ENCODE peak calls at places on chromosome 20, in five cellular contexts. Q is HepG2, T is GM12878, S is H1, Z is K562. N is an unnamed sample.

GRCh38 chr20:44714701-44715494 is at the start of gene CCN5:
- DNase-seq in Q (peak; percentile 68), T (no peak), S (no peak), Z (peak; percentile 30), N (no peak)

GRCh38 chr20:7971536-7972285 is 31.5 kb upstream of the HAO1 start:
- DNase-seq in Q (no peak), T (no peak), S (no peak), Z (no peak), N (no peak)

GRCh38 chr20:45433316-45433715 is 17.4 kb downstream of the PIGT start:
- DNase-seq in Q (no peak), T (no peak), S (no peak), Z (no peak), N (peak; percentile 60)

GRCh38 chr20:5480824-5481600 is 164.3 kb upstream of the PROKR2 start:
- DNase-seq in Q (no peak), T (no peak), S (no peak), Z (no peak), N (no peak)

GRCh38 chr20:62313021-62313420 is 10.2 kb downstream of the ADRM1 start:
- DNase-seq in Q (no peak), T (no peak), S (no peak), Z (no peak), N (no peak)

GRCh38 chr20:11468880-11469279 is 448.8 kb upstream of the BTBD3 start:
- DNase-seq in Q (no peak), T (no peak), S (no peak), Z (no peak), N (no peak)

GRCh38 chr20:19256085-19256484 is 43.6 kb downstream of the SLC24A3 start:
- DNase-seq in Q (no peak), T (no peak), S (no peak), Z (no peak), N (no peak)

GRCh38 chr20:19695081-19695480 is 63.0 kb upstream of the RIN2 start:
- DNase-seq in Q (no peak), T (no peak), S (no peak), Z (no peak), N (no peak)

GRCh38 chr20:36585410-36586125 is 12.2 kb downstream of the TGIF2 start:
- DNase-seq in Q (no peak), T (no peak), S (peak; percentile 68), Z (peak; percentile 7), N (peak; percentile 97)

GRCh38 chr20:17612287-17612974 is 42.6 kb downstream of the DSTN start:
- DNase-seq in Q (peak; percentile 39), T (no peak), S (no peak), Z (no peak), N (peak; percentile 21)

GRCh38 chr20:47725248-47725973 is 59.9 kb downstream of the SULF2 start:
- DNase-seq in Q (peak; percentile 98), T (peak; percentile 63), S (peak; percentile 70), Z (peak; percentile 88), N (peak; percentile 90)

GRCh38 chr20:44422083-44422482 is 53.6 kb upstream of the TTPAL start:
- DNase-seq in Q (no peak), T (no peak), S (no peak), Z (no peak), N (no peak)

GRCh38 chr20:36601546-36601945 is 4.0 kb upstream of the RAB5IF start:
- DNase-seq in Q (no peak), T (no peak), S (no peak), Z (no peak), N (no peak)

GRCh38 chr20:1711826-1712601 is 54.4 kb upstream of the SIRPG start:
- DNase-seq in Q (no peak), T (no peak), S (no peak), Z (no peak), N (no peak)

GRCh38 chr20:60691966-60692615 is 560.0 kb upstream of the CDH4 start:
- DNase-seq in Q (no peak), T (no peak), S (no peak), Z (no peak), N (no peak)

GRCh38 chr20:49676581-49677291 is 36.9 kb downstream of the B4GALT5 start:
- DNase-seq in Q (peak; percentile 50), T (peak; percentile 82), S (no peak), Z (peak; percentile 37), N (no peak)

GRCh38 chr20:44187763-44188709 is 1.0 kb upstream of the JPH2 start:
- DNase-seq in Q (no peak), T (no peak), S (no peak), Z (no peak), N (no peak)

GRCh38 chr20:48639899-48640298 is 187.9 kb downstream of the PREX1 start:
- DNase-seq in Q (no peak), T (no peak), S (no peak), Z (no peak), N (no peak)

GRCh38 chr20:46965477-46965876 is 70.8 kb downstream of the EYA2 start:
- DNase-seq in Q (no peak), T (no peak), S (no peak), Z (no peak), N (no peak)

GRCh38 chr20:39453890-39454289 is 491.7 kb downstream of the DHX35 start:
- DNase-seq in Q (no peak), T (no peak), S (no peak), Z (no peak), N (no peak)

GRCh38 chr20:58420798-58421496 is 31.9 kb downstream of the VAPB start:
- DNase-seq in Q (no peak), T (no peak), S (no peak), Z (no peak), N (no peak)

GRCh38 chr20:59095140-59095539 is 52.6 kb upstream of the PRELID3B start:
- DNase-seq in Q (no peak), T (no peak), S (no peak), Z (no peak), N (no peak)

GRCh38 chr20:61210862-61211261 is 41.2 kb upstream of the CDH4 start:
- DNase-seq in Q (no peak), T (no peak), S (no peak), Z (no peak), N (no peak)

GRCh38 chr20:20710847-20711315 is 1.6 kb downstream of the RALGAPA2 start:
- DNase-seq in Q (peak; percentile 90), T (no peak), S (no peak), Z (no peak), N (no peak)

GRCh38 chr20:60999256-60999655 is 252.8 kb upstream of the CDH4 start:
- DNase-seq in Q (no peak), T (no peak), S (no peak), Z (no peak), N (no peak)

GRCh38 chr20:58511364-58511763 is 3.8 kb downstream of the APCDD1L start:
- DNase-seq in Q (no peak), T (no peak), S (no peak), Z (no peak), N (no peak)

GRCh38 chr20:1894951-1895673 is at the start of gene SIRPA:
- DNase-seq in Q (no peak), T (no peak), S (no peak), Z (peak; percentile 32), N (peak; percentile 57)

GRCh38 chr20:18004389-18005031 is 35.7 kb downstream of the MGME1 start:
- DNase-seq in Q (peak; percentile 59), T (no peak), S (no peak), Z (no peak), N (no peak)

GRCh38 chr20:50339196-50339901 is 148.7 kb downstream of the CEBPB start:
- DNase-seq in Q (no peak), T (no peak), S (no peak), Z (no peak), N (no peak)

GRCh38 chr20:60078351-60079250 is 120.4 kb downstream of the CDH26 start:
- DNase-seq in Q (no peak), T (no peak), S (no peak), Z (no peak), N (no peak)

GRCh38 chr20:43853174-43853803 is 61.4 kb upstream of the TOX2 start:
- DNase-seq in Q (no peak), T (no peak), S (no peak), Z (no peak), N (no peak)

GRCh38 chr20:45866454-45866853 is 9.0 kb downstream of the ZSWIM3 start:
- DNase-seq in Q (no peak), T (no peak), S (no peak), Z (no peak), N (no peak)

DNA sequence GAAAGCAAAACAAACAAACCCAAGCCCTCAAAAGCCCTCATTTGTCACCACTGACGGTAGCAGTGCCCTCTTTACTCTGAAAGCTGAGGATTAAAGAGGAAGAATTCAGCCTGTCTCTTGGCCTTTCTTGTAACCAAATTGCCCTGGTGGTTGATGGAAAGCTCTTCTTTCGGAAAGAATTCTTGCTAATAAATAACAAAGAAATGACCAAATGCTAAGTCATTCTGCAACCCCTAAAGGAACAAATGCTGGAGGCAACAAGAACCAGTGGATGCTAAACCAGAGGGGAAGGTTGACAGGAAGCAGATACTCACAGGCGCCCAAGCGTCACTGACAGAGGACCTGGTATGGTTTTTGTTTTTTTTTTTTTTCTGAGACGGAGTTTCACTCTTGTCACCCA is 6.6 kb downstream of the ADISSP start:
- DNase-seq in Q (no peak), T (no peak), S (no peak), Z (no peak), N (no peak)
- TF ChIP-seq POLR2AphosphoS5 in Q (no peak), T (no peak), S (no peak), Z (no peak), N (no peak)

GRCh38 chr20:51381557-51381956 is 161.0 kb downstream of the NFATC2 start:
- DNase-seq in Q (no peak), T (no peak), S (no peak), Z (no peak), N (peak; percentile 45)
- TF ChIP-seq CTCF in Q (peak; percentile 38), T (no peak), S (peak; percentile 28), Z (peak; percentile 48), N (peak; percentile 63)

GRCh38 chr20:23212011-23212410 is 125.9 kb upstream of the CD93 start:
- DNase-seq in Q (no peak), T (no peak), S (no peak), Z (no peak), N (no peak)
- TF ChIP-seq CREB1 in Q (no peak), T (no peak), S (no peak), Z (no peak), N (no peak)

GRCh38 chr20:13816757-13817156 is 31.9 kb downstream of the NDUFAF5 start:
- DNase-seq in Q (no peak), T (no peak), S (no peak), Z (no peak), N (no peak)

GRCh38 chr20:13822459-13822858 is 37.6 kb downstream of the NDUFAF5 start:
- DNase-seq in Q (no peak), T (no peak), S (no peak), Z (no peak), N (peak; percentile 51)

GRCh38 chr20:13821876-13822275 is 37.0 kb downstream of the NDUFAF5 start:
- DNase-seq in Q (no peak), T (no peak), S (no peak), Z (no peak), N (no peak)

GRCh38 chr20:13817342-13817741 is 32.5 kb downstream of the NDUFAF5 start:
- DNase-seq in Q (no peak), T (no peak), S (no peak), Z (no peak), N (no peak)

GRCh38 chr20:13819885-13820645 is 35.2 kb downstream of the NDUFAF5 start:
- DNase-seq in Q (peak; percentile 70), T (no peak), S (no peak), Z (peak; percentile 35), N (peak; percentile 80)
- TF ChIP-seq POLR2AphosphoS5 in Q (peak; percentile 11), T (no peak), S (no peak), Z (no peak), N (no peak)

N was measured in GM23338.